ENCODE peak calls at places on chromosomes 1 and 21, in six cellular contexts. U is right cardiac atrium, J is NCI-H1105 treated with DMSO at 0.1 percent for 48 hours, D is H9, R is ACHN, C is NCI-H2081. M is an unnamed sample.

GRCh38 chr1:206672844-206673758 is 11.6 kb upstream of the MAPKAPK2 start:
- DNase-seq in D (no peak), U (peak; percentile 65), R (no peak), J (no peak), C (peak; percentile 42), M (no peak)

GRCh38 chr21:35222021-35222420 is 172.9 kb upstream of the RUNX1 start:
- DNase-seq in D (no peak), U (no peak), R (no peak), C (no peak), J (no peak), M (no peak)

GRCh38 chr1:36457691-36458090 is 6.5 kb downstream of the MRPS15 start:
- DNase-seq in J (no peak), C (no peak), U (no peak), R (no peak), D (no peak), M (no peak)

GRCh38 chr21:33587792-33588484 is 546 bp downstream of the DONSON start:
- DNase-seq in J (peak; percentile 41), R (peak; percentile 38), C (peak; percentile 27), D (peak; percentile 44), U (peak; percentile 78), M (peak; percentile 48)

GRCh38 chr1:214452152-214452806 is 99.1 kb downstream of the PTPN14 start:
- DNase-seq in J (no peak), R (no peak), U (no peak), D (no peak), C (no peak), M (no peak)

GRCh38 chr1:192788184-192788583 is 20.7 kb upstream of the RGS2 start:
- DNase-seq in R (peak; percentile 88), J (no peak), C (no peak), U (peak; percentile 41), D (peak; percentile 39), M (no peak)

GRCh38 chr1:68010094-68010493 is 40.3 kb downstream of the DIRAS3 start:
- DNase-seq in D (no peak), J (peak; percentile 58), R (peak; percentile 35), C (no peak), U (no peak), M (no peak)

GRCh38 chr1:56569661-56570060 is 9.7 kb downstream of the PLPP3 start:
- DNase-seq in C (no peak), U (no peak), D (no peak), J (no peak), R (no peak), M (no peak)

GRCh38 chr21:29315155-29315749 is 16.5 kb downstream of the BACH1 start:
- DNase-seq in J (no peak), C (no peak), D (no peak), R (no peak), U (no peak), M (no peak)

GRCh38 chr1:150760003-150760402 is 5.6 kb downstream of the CTSS start:
- DNase-seq in D (no peak), R (no peak), U (no peak), C (no peak), J (no peak), M (no peak)

GRCh38 chr1:71031426-71031825 is 16.2 kb downstream of the PTGER3 start:
- DNase-seq in J (no peak), U (no peak), D (no peak), C (no peak), R (no peak), M (no peak)